ENCODE peak calls at places on chromosomes 6 and 20, in ten cellular contexts. X is left ventricle myocardium inferior, S is cardiac muscle cell, W is stomach, P is upper lobe of right lung, D is left lung, T is body of pancreas, K is right lobe of liver, E is tibial nerve, Y is brain microvascular endothelial cell. H is an unnamed sample.

GRCh38 chr20:6845141-6845540 is 77.7 kb downstream of the BMP2 start:
- DNase-seq in Y (no peak), X (no peak), T (no peak), K (no peak), E (no peak), D (no peak), W (no peak), P (no peak), S (no peak), H (no peak)

GRCh38 chr6:16452348-16452747 is 214.0 kb downstream of the GMPR start:
- DNase-seq in W (no peak), Y (no peak), P (no peak), X (no peak), S (no peak), T (no peak), E (no peak), K (no peak), D (no peak), H (no peak)

GRCh38 chr6:158686791-158687381 is 37.0 kb downstream of the SYTL3 start:
- DNase-seq in K (peak; percentile 34), Y (no peak), S (no peak), X (no peak), E (no peak), T (no peak), D (no peak), W (no peak), P (no peak), H (no peak)

GRCh38 chr6:108442770-108443520 is 117.8 kb upstream of the FOXO3 start:
- DNase-seq in D (no peak), P (no peak), S (peak; percentile 50), E (no peak), T (no peak), Y (no peak), K (no peak), W (no peak), X (no peak), H (no peak)

GRCh38 chr6:81750201-81750600 is 2.3 kb downstream of the TENT5A start:
- DNase-seq in Y (no peak), S (no peak), T (no peak), K (no peak), P (no peak), E (no peak), D (no peak), W (no peak), X (no peak), H (no peak)

GRCh38 chr6:134166529-134167221 is 114.3 kb upstream of the SLC2A12 start:
- DNase-seq in Y (peak; percentile 67), P (no peak), K (no peak), X (no peak), E (no peak), D (no peak), W (peak; percentile 41), S (no peak), T (no peak), H (no peak)

GRCh38 chr20:36202891-36203338 is 33.4 kb upstream of the AAR2 start:
- DNase-seq in E (peak; percentile 63), D (peak; percentile 53), X (peak; percentile 65), T (peak; percentile 69), K (peak; percentile 73), S (peak; percentile 66), P (peak; percentile 82), Y (peak; percentile 25), W (peak; percentile 74), H (peak; percentile 92)

GRCh38 chr6:710601-711571 is 17.9 kb upstream of the EXOC2 start:
- DNase-seq in S (peak; percentile 66), D (peak; percentile 63), P (peak; percentile 87), X (peak; percentile 61), Y (peak; percentile 60), E (peak; percentile 49), T (peak; percentile 33), W (peak; percentile 61), K (peak; percentile 52), H (peak; percentile 26)

GRCh38 chr20:63706852-63707557 is 771 bp downstream of the ARFRP1 start:
- DNase-seq in D (peak; percentile 34), K (peak; percentile 77), Y (peak; percentile 50), S (peak; percentile 40), P (peak; percentile 83), W (no peak), X (no peak), E (no peak), T (peak; percentile 42), H (peak; percentile 74)

GRCh38 chr6:75656479-75656878 is 54.8 kb downstream of the SENP6 start:
- DNase-seq in S (no peak), T (no peak), P (no peak), E (no peak), Y (no peak), D (no peak), X (no peak), W (no peak), K (no peak), H (no peak)

GRCh38 chr20:53872561-53873248 is 197.7 kb downstream of the BCAS1 start:
- DNase-seq in X (no peak), E (no peak), T (peak; percentile 16), W (no peak), K (no peak), D (no peak), Y (peak; percentile 28), S (no peak), P (no peak), H (no peak)

GRCh38 chr20:23361651-23362391 is at the start of gene GZF1:
- DNase-seq in Y (peak; percentile 96), S (peak; percentile 99), E (peak; percentile 95), K (peak; percentile 98), P (peak; percentile 99), X (peak; percentile 98), W (peak; percentile 99), T (peak; percentile 98), D (peak; percentile 98), H (peak; percentile 96)

GRCh38 chr6:105382477-105382876 is 20.4 kb downstream of the PREP start:
- DNase-seq in E (no peak), S (no peak), W (no peak), X (no peak), Y (no peak), D (no peak), P (no peak), T (no peak), K (no peak), H (no peak)

GRCh38 chr6:122789862-122790739 is 1.0 kb downstream of the SMPDL3A start:
- DNase-seq in X (peak; percentile 20), P (peak; percentile 64), W (no peak), K (no peak), S (peak; percentile 78), T (peak; percentile 26), E (peak; percentile 45), Y (peak; percentile 43), D (peak; percentile 49), H (peak; percentile 4)
- TF ChIP-seq CTCF in X (no peak), P (no peak), W (no peak), K (no peak), S (no peak), T (no peak), E (no peak), Y (peak; percentile 30), D (no peak), H (peak; percentile 12)

DNA sequence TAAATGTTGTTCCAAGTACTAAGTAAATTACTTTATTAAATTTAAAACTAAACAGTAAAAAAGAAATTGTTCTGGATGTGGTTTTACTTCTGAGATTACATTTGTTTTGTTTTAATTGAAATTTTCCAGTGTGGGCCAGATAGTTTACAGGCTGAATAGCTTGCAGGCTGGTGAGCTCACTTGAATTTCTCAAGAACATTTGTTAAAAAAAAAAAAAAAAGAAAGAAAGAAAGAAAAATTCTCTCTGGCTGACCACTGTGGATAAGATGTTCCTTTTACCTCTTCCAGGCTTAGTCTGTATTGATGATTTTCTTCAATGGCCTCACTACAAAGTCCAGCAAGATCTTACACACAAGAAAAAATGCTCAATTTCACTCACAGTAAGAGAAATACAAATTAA is 85.4 kb downstream of the PLCG1 start:
- DNase-seq in S (no peak), K (no peak), X (no peak), W (no peak), D (no peak), T (no peak), P (no peak), Y (no peak), E (no peak), H (no peak)
- H3K27ac ChIP-seq in S (no peak overlapping the region), K (no peak overlapping the region), X (peak overlapping the region; percentile 50), W (peak overlapping the region; percentile 44), D (no peak overlapping the region), T (no peak overlapping the region), P (no peak overlapping the region), Y (no peak overlapping the region), E (no peak overlapping the region), H (no peak overlapping the region)

GRCh38 chr6:43009124-43009523 is 4.6 kb downstream of the MEA1 start:
- DNase-seq in S (peak; percentile 59), W (peak; percentile 34), D (no peak), P (no peak), Y (peak; percentile 34), K (no peak), T (peak; percentile 43), X (peak; percentile 59), E (no peak), H (no peak)

GRCh38 chr6:43012364-43012763 is 1.4 kb downstream of the MEA1 start:
- DNase-seq in S (no peak), Y (no peak), D (no peak), T (no peak), W (no peak), E (no peak), X (no peak), P (no peak), K (no peak), H (no peak)

GRCh38 chr6:43013020-43013842 is 515 bp downstream of the MEA1 start:
- DNase-seq in Y (no peak), K (no peak), S (no peak), T (no peak), D (no peak), W (no peak), P (no peak), X (no peak), E (no peak), H (no peak)

GRCh38 chr6:43013843-43014433 is at the start of the genes KLHDC3 and MEA1:
- DNase-seq in K (peak; percentile 99), S (peak; percentile 99), T (peak; percentile 100), P (peak; percentile 99), Y (peak; percentile 100), X (peak; percentile 99), W (peak; percentile 99), E (peak; percentile 99), D (peak; percentile 99), H (peak; percentile 99)

GRCh38 chr6:43011207-43011606 is 2.5 kb downstream of the MEA1 start:
- DNase-seq in S (no peak), T (no peak), E (no peak), P (no peak), Y (no peak), X (no peak), W (no peak), D (no peak), K (no peak), H (no peak)
- TF ChIP-seq CTCF in S (no peak), T (no peak), E (no peak), P (no peak), Y (no peak), X (no peak), W (no peak), D (no peak), K (no peak), H (no peak)

DNA sequence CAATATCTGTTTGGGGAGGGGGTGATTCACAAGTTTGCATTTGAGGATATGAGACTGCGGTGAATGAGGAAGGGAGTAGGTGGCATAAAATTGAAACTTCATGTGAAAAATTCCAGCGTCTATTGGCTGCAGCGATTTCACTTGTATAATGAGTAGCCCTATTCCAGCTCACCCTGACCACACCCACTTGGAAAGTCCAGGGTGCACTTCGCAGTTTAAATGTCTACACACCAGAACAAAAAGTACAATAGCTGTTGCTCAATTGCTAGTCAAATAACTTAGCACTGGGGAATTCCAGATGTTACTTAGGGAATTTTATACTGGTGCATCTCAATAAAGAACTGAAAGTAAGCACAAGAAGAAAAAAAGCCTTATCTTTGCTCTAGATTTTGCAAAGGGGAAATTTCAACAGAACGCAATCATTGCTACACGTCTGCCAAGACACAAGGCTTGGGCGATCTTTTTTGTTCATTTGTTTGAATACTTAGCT is 6.3 kb downstream of the TNFAIP3 start:
- DNase-seq in K (peak; percentile 90), S (no peak), E (peak; percentile 85), P (peak; percentile 72), D (peak; percentile 84), T (peak; percentile 91), W (peak; percentile 78), X (peak; percentile 62), Y (peak; percentile 93), H (peak; percentile 80)
- H3K27ac ChIP-seq in K (peak overlapping the region; percentile 59), S (no peak overlapping the region), E (peak overlapping the region; percentile 96), P (peak overlapping the region; percentile 76), D (peak overlapping the region; percentile 72), T (peak overlapping the region; percentile 28), W (peak overlapping the region; percentile 94), X (peak overlapping the region; percentile 73), Y (peak overlapping the region; percentile 70), H (no peak overlapping the region)

H was measured in RWPE1.